ENCODE peak calls at places on chromosomes 11 and 22, in nine cellular contexts. One of them, this sample, is unnamed.

GRCh38 chr22:36395922-36396321 is 8.2 kb upstream of the MYH9 start:
- DNase-seq in mammary epithelial cell: peak
- DNase-seq in K562: no peak
- DNase-seq in fibroblast of lung: no peak
- DNase-seq in IMR-90: peak
- DNase-seq in GM23338: no peak
- DNase-seq in SK-N-SH: peak
- DNase-seq in HCT116: no peak
- DNase-seq in neural progenitor cell: no peak
- DNase-seq in this sample: no peak

GRCh38 chr11:77557553-77557952 is 32.2 kb upstream of the AQP11 start:
- DNase-seq in mammary epithelial cell: no peak
- DNase-seq in K562: no peak
- DNase-seq in fibroblast of lung: peak
- DNase-seq in IMR-90: peak
- DNase-seq in GM23338: peak
- DNase-seq in SK-N-SH: peak
- DNase-seq in HCT116: no peak
- DNase-seq in neural progenitor cell: peak
- DNase-seq in this sample: peak

GRCh38 chr11:69931994-69932910 is 113.0 kb upstream of the FGF3 start:
- DNase-seq in mammary epithelial cell: no peak
- DNase-seq in K562: no peak
- DNase-seq in fibroblast of lung: no peak
- DNase-seq in IMR-90: no peak
- DNase-seq in GM23338: no peak
- DNase-seq in SK-N-SH: no peak
- DNase-seq in HCT116: no peak
- DNase-seq in neural progenitor cell: peak
- DNase-seq in this sample: no peak

GRCh38 chr11:10158461-10158860 is 135.6 kb downstream of the SBF2 start:
- DNase-seq in mammary epithelial cell: peak
- DNase-seq in K562: no peak
- DNase-seq in fibroblast of lung: peak
- DNase-seq in IMR-90: peak
- DNase-seq in GM23338: no peak
- DNase-seq in SK-N-SH: no peak
- DNase-seq in HCT116: no peak
- DNase-seq in neural progenitor cell: no peak
- DNase-seq in this sample: no peak

GRCh38 chr11:113104390-113105251 is 143.4 kb downstream of the NCAM1 start:
- DNase-seq in mammary epithelial cell: no peak
- DNase-seq in K562: no peak
- DNase-seq in fibroblast of lung: no peak
- DNase-seq in IMR-90: no peak
- DNase-seq in GM23338: no peak
- DNase-seq in SK-N-SH: no peak
- DNase-seq in HCT116: no peak
- DNase-seq in neural progenitor cell: peak
- DNase-seq in this sample: no peak

GRCh38 chr11:43644626-43645299 is 35.8 kb upstream of the HSD17B12 start:
- DNase-seq in mammary epithelial cell: peak
- DNase-seq in K562: peak
- DNase-seq in fibroblast of lung: peak
- DNase-seq in IMR-90: peak
- DNase-seq in GM23338: no peak
- DNase-seq in SK-N-SH: no peak
- DNase-seq in HCT116: no peak
- DNase-seq in neural progenitor cell: no peak
- DNase-seq in this sample: no peak

GRCh38 chr11:63620928-63621539 is 6.8 kb upstream of the PLAAT3 start:
- DNase-seq in mammary epithelial cell: no peak
- DNase-seq in K562: no peak
- DNase-seq in fibroblast of lung: no peak
- DNase-seq in IMR-90: no peak
- DNase-seq in GM23338: no peak
- DNase-seq in SK-N-SH: no peak
- DNase-seq in HCT116: no peak
- DNase-seq in neural progenitor cell: peak
- DNase-seq in this sample: no peak

GRCh38 chr22:37747090-37747714 is 50.4 kb downstream of the TRIOBP start:
- DNase-seq in mammary epithelial cell: peak
- DNase-seq in K562: no peak
- DNase-seq in fibroblast of lung: peak
- DNase-seq in IMR-90: peak
- DNase-seq in GM23338: no peak
- DNase-seq in SK-N-SH: peak
- DNase-seq in HCT116: no peak
- DNase-seq in neural progenitor cell: peak
- DNase-seq in this sample: peak

GRCh38 chr22:35592418-35592967 is 24.6 kb downstream of the MB start:
- DNase-seq in mammary epithelial cell: no peak
- DNase-seq in K562: no peak
- DNase-seq in fibroblast of lung: no peak
- DNase-seq in IMR-90: no peak
- DNase-seq in GM23338: no peak
- DNase-seq in SK-N-SH: no peak
- DNase-seq in HCT116: no peak
- DNase-seq in neural progenitor cell: no peak
- DNase-seq in this sample: no peak

GRCh38 chr11:9956483-9956882 is 292.6 kb downstream of the SWAP70 start:
- DNase-seq in mammary epithelial cell: no peak
- DNase-seq in K562: peak
- DNase-seq in fibroblast of lung: peak
- DNase-seq in IMR-90: peak
- DNase-seq in GM23338: no peak
- DNase-seq in SK-N-SH: no peak
- DNase-seq in HCT116: no peak
- DNase-seq in neural progenitor cell: no peak
- DNase-seq in this sample: no peak

GRCh38 chr11:122101625-122102291 is 14.3 kb downstream of the BLID start:
- DNase-seq in mammary epithelial cell: peak
- DNase-seq in K562: no peak
- DNase-seq in fibroblast of lung: peak
- DNase-seq in IMR-90: peak
- DNase-seq in GM23338: peak
- DNase-seq in SK-N-SH: peak
- DNase-seq in HCT116: no peak
- DNase-seq in neural progenitor cell: peak
- DNase-seq in this sample: peak

GRCh38 chr11:64090811-64091516 is 55.2 kb downstream of the FLRT1 start:
- DNase-seq in mammary epithelial cell: no peak
- DNase-seq in K562: no peak
- DNase-seq in fibroblast of lung: peak
- DNase-seq in IMR-90: peak
- DNase-seq in GM23338: peak
- DNase-seq in SK-N-SH: no peak
- DNase-seq in HCT116: no peak
- DNase-seq in neural progenitor cell: peak
- DNase-seq in this sample: no peak

GRCh38 chr22:44622147-44622427 is 79.9 kb upstream of the PRR5 start:
- DNase-seq in mammary epithelial cell: no peak
- DNase-seq in K562: peak
- DNase-seq in fibroblast of lung: no peak
- DNase-seq in IMR-90: no peak
- DNase-seq in GM23338: no peak
- DNase-seq in SK-N-SH: peak
- DNase-seq in HCT116: no peak
- DNase-seq in neural progenitor cell: peak
- DNase-seq in this sample: peak

GRCh38 chr11:79030448-79030847 is 410.4 kb downstream of the TENM4 start:
- DNase-seq in mammary epithelial cell: no peak
- DNase-seq in K562: no peak
- DNase-seq in fibroblast of lung: no peak
- DNase-seq in IMR-90: no peak
- DNase-seq in GM23338: no peak
- DNase-seq in SK-N-SH: no peak
- DNase-seq in HCT116: no peak
- DNase-seq in neural progenitor cell: no peak
- DNase-seq in this sample: no peak

GRCh38 chr11:63212742-63213141 is 30.7 kb downstream of the SLC22A25 start:
- DNase-seq in mammary epithelial cell: peak
- DNase-seq in K562: peak
- DNase-seq in fibroblast of lung: peak
- DNase-seq in IMR-90: no peak
- DNase-seq in GM23338: peak
- DNase-seq in SK-N-SH: peak
- DNase-seq in HCT116: peak
- DNase-seq in neural progenitor cell: peak
- DNase-seq in this sample: no peak

GRCh38 chr11:35550374-35551036 is 25.1 kb upstream of the PAMR1 start:
- DNase-seq in mammary epithelial cell: no peak
- DNase-seq in K562: no peak
- DNase-seq in fibroblast of lung: no peak
- DNase-seq in IMR-90: peak
- DNase-seq in GM23338: no peak
- DNase-seq in SK-N-SH: no peak
- DNase-seq in HCT116: no peak
- DNase-seq in neural progenitor cell: no peak
- DNase-seq in this sample: no peak

DNA sequence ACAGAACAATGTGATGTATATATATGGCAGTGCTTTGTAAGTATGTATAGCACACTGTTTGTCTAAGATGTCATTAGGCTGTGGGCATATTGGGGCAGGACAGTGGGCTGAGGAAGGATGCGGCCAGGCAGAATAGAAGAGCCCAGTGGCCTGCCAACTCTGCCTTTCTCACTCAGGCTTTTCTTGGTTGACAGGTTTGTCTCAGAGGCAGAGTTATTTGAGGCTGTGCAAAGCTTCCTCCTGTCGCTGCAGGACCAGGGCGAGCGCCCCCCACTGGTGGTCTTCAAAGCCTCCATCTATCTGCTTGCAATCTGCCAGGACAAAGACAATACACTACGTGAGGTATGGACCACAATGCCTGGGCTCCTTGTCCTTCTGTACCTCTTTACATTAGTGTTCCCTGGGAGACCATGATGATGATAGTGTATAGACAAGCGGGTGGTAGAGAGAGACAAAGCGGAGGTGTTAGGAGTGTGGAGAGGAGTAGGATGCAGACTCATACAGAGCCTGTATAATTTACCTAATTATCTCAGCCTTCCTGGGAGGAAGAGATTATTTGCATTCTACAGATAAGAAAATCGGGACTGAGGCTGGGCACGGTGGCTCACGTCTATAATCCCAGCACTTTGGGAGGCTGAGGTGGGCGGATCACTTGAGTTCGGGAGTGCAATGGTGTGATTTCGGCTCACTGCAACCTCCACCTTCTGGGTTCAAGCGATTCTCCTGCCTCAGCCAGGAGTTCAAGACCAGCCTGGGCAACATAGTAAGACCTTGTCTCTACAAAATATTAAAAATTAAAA is 37.3 kb upstream of the CCDC134 start:
- DNase-seq in mammary epithelial cell: peak
- DNase-seq in K562: peak
- DNase-seq in fibroblast of lung: peak
- DNase-seq in IMR-90: no peak
- DNase-seq in GM23338: peak
- DNase-seq in SK-N-SH: no peak
- DNase-seq in HCT116: peak
- DNase-seq in neural progenitor cell: peak
- DNase-seq in this sample: peak
- TF ChIP-seq CTCF in mammary epithelial cell: peak
- TF ChIP-seq CTCF in K562: peak
- TF ChIP-seq CTCF in fibroblast of lung: peak
- TF ChIP-seq CTCF in IMR-90: peak
- TF ChIP-seq CTCF in GM23338: peak
- TF ChIP-seq CTCF in SK-N-SH: peak
- TF ChIP-seq CTCF in HCT116: peak
- TF ChIP-seq CTCF in neural progenitor cell: peak
- TF ChIP-seq CTCF in this sample: peak

DNA sequence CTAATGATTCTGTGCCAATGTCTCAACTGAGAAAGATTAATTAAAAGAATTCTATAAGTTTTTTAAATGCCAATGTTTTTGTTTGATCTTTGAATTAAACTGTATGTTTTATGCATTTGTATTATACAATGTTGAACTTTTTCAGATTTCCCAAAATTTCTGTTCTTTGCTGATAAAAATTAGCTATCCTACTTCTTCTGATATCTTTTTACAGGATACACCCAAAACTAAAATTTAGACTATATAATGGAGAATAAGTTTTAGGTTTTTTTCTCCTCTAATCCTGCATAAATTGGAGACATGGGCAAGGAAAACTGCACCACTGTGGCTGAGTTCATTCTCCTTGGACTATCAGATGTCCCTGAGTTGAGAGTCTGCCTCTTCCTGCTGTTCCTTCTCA is at the start of gene OR5L2:
- DNase-seq in mammary epithelial cell: no peak
- DNase-seq in K562: no peak
- DNase-seq in fibroblast of lung: no peak
- DNase-seq in IMR-90: no peak
- DNase-seq in GM23338: no peak
- DNase-seq in SK-N-SH: no peak
- DNase-seq in HCT116: no peak
- DNase-seq in neural progenitor cell: no peak
- DNase-seq in this sample: no peak
- H2AFZ ChIP-seq in mammary epithelial cell: no peak
- H2AFZ ChIP-seq in K562: no peak
- H2AFZ ChIP-seq in fibroblast of lung: no peak
- H2AFZ ChIP-seq in IMR-90: no peak
- H2AFZ ChIP-seq in GM23338: no peak
- H2AFZ ChIP-seq in SK-N-SH: no peak
- H2AFZ ChIP-seq in HCT116: no peak
- H2AFZ ChIP-seq in neural progenitor cell: no peak
- H2AFZ ChIP-seq in this sample: no peak

GRCh38 chr11:57085604-57086003 is 96.1 kb upstream of the LRRC55 start:
- DNase-seq in mammary epithelial cell: no peak
- DNase-seq in K562: no peak
- DNase-seq in fibroblast of lung: peak
- DNase-seq in IMR-90: no peak
- DNase-seq in GM23338: no peak
- DNase-seq in SK-N-SH: no peak
- DNase-seq in HCT116: no peak
- DNase-seq in neural progenitor cell: no peak
- DNase-seq in this sample: no peak
- TF ChIP-seq CTCF in mammary epithelial cell: peak
- TF ChIP-seq CTCF in K562: no peak
- TF ChIP-seq CTCF in fibroblast of lung: peak
- TF ChIP-seq CTCF in IMR-90: peak
- TF ChIP-seq CTCF in GM23338: peak
- TF ChIP-seq CTCF in SK-N-SH: peak
- TF ChIP-seq CTCF in HCT116: no peak
- TF ChIP-seq CTCF in neural progenitor cell: peak
- TF ChIP-seq CTCF in this sample: no peak

DNA sequence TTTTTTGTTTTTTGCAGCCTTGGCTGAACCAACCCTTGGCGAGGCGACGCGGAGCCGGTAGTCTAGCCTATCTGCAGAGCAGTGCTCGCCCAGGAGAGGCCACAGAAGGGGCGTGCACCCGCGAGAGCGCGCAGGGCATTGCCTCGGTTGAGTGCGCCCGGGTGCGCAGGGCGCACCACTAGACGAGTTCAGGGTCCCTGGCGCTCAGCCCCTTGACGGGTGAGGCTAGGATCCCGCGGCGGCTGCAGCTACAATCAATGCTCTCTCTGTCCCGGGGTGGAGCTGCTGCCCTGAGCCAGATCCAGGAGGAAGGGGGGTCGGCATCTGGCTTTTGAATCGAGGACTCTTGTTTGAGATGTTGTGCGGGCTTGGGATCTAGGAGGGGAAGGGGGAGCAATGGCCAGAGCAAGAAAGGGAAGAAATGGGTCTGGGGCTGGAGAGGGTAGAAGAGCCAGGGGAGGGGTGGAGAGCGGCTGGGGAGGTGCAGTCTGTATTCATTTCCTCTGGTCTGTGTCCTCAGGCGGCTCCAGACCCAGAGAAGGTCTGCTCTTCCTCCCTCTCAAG is 949 bp downstream of the THY1 start:
- DNase-seq in mammary epithelial cell: no peak
- DNase-seq in K562: no peak
- DNase-seq in fibroblast of lung: peak
- DNase-seq in IMR-90: peak
- DNase-seq in GM23338: peak
- DNase-seq in SK-N-SH: peak
- DNase-seq in HCT116: no peak
- DNase-seq in neural progenitor cell: peak
- DNase-seq in this sample: no peak
- H2AFZ ChIP-seq in mammary epithelial cell: peak
- H2AFZ ChIP-seq in K562: no peak
- H2AFZ ChIP-seq in fibroblast of lung: no peak
- H2AFZ ChIP-seq in IMR-90: peak
- H2AFZ ChIP-seq in GM23338: no peak
- H2AFZ ChIP-seq in SK-N-SH: peak
- H2AFZ ChIP-seq in HCT116: no peak
- H2AFZ ChIP-seq in neural progenitor cell: peak
- H2AFZ ChIP-seq in this sample: no peak

This sample was measured in H9.